ENCODE peak calls at places on chromosomes 3 and 15, in ten cellular contexts. N is AG09319; V is naive thymus-derived CD8-positive, alpha-beta T cell; F is RPMI8226; A is foreskin fibroblast; T is epithelial cell of esophagus; S is stimulated activated CD4-positive, alpha-beta T cell treated with anti-CD3 and anti-CD28 coated beads, Interleukin-1b, Interleukin-23, amount 100 ng/mL, for 24 hours; J is fibroblast of mammary gland; Z is anterior cingulate cortex; M is DMS53. Y is an unnamed sample.
A peak's percentile ranks its signal among the peaks of the same experiment; 100 is the strongest.

GRCh38 chr15:66700802-66701421 is 1.1 kb upstream of the SMAD6 start:
- DNase-seq in N (peak; percentile 86), V (peak; percentile 83), F (peak; percentile 99), A (peak; percentile 95), T (peak; percentile 91), S (peak; percentile 74), J (peak; percentile 88), Z (no peak), M (peak; percentile 89), Y (peak; percentile 75)

GRCh38 chr3:11220230-11220629 is 52.0 kb upstream of the ATG7 start:
- DNase-seq in N (no peak), V (no peak), F (no peak), A (no peak), T (no peak), S (no peak), J (no peak), Z (no peak), M (no peak), Y (no peak)

GRCh38 chr3:116129187-116129945 is 315.9 kb downstream of the LSAMP start:
- DNase-seq in N (no peak), V (no peak), F (no peak), A (no peak), T (no peak), S (no peak), J (no peak), Z (no peak), M (peak; percentile 71), Y (no peak)

GRCh38 chr15:36850864-36851263 is 249.5 kb downstream of the MEIS2 start:
- DNase-seq in N (no peak), V (no peak), F (no peak), A (no peak), T (no peak), S (no peak), J (no peak), Z (no peak), M (no peak), Y (no peak)

GRCh38 chr3:99817047-99817436 is 620 bp upstream of the CMSS1 start:
- DNase-seq in N (no peak), V (no peak), F (peak; percentile 15), A (no peak), T (peak; percentile 30), S (no peak), J (no peak), Z (no peak), M (peak; percentile 64), Y (no peak)

GRCh38 chr15:100680726-100681125 is 78.3 kb downstream of the ASB7 start:
- DNase-seq in N (no peak), V (no peak), F (no peak), A (no peak), T (no peak), S (no peak), J (no peak), Z (no peak), M (no peak), Y (no peak)

GRCh38 chr15:98000249-98001203 is 40.0 kb downstream of the ARRDC4 start:
- DNase-seq in N (no peak), V (no peak), F (no peak), A (no peak), T (peak; percentile 54), S (no peak), J (peak; percentile 34), Z (no peak), M (no peak), Y (no peak)

GRCh38 chr3:71252466-71252865 is 331.1 kb downstream of the FOXP1 start:
- DNase-seq in N (no peak), V (no peak), F (no peak), A (no peak), T (no peak), S (no peak), J (no peak), Z (no peak), M (no peak), Y (no peak)

GRCh38 chr3:197397812-197398211 is 99.4 kb upstream of the DLG1 start:
- DNase-seq in N (no peak), V (no peak), F (no peak), A (no peak), T (peak; percentile 65), S (no peak), J (no peak), Z (no peak), M (no peak), Y (no peak)

GRCh38 chr15:47184003-47184404 is 533.3 kb upstream of the SEMA6D start:
- DNase-seq in N (no peak), V (no peak), F (peak; percentile 10), A (peak; percentile 29), T (peak; percentile 42), S (no peak), J (no peak), Z (no peak), M (peak; percentile 80), Y (no peak)

GRCh38 chr3:157259825-157260224 is 99.9 kb upstream of the CCNL1 start:
- DNase-seq in N (no peak), V (no peak), F (no peak), A (no peak), T (no peak), S (no peak), J (no peak), Z (no peak), M (no peak), Y (no peak)

GRCh38 chr15:89101302-89102191 is 13.3 kb downstream of the ABHD2 start:
- DNase-seq in N (peak; percentile 84), V (no peak), F (no peak), A (peak; percentile 94), T (peak; percentile 97), S (no peak), J (peak; percentile 98), Z (no peak), M (peak; percentile 93), Y (peak; percentile 86)

GRCh38 chr3:31051226-31051625 is 156.8 kb upstream of the GADL1 start:
- DNase-seq in N (no peak), V (no peak), F (peak; percentile 26), A (no peak), T (peak; percentile 39), S (no peak), J (no peak), Z (no peak), M (peak; percentile 52), Y (no peak)

GRCh38 chr3:52388348-52388821 is 56.5 kb downstream of the SEMA3G start:
- DNase-seq in N (no peak), V (no peak), F (no peak), A (no peak), T (no peak), S (no peak), J (no peak), Z (no peak), M (no peak), Y (no peak)

GRCh38 chr3:127214990-127215389 is 22.1 kb downstream of the PRR23E start:
- DNase-seq in N (no peak), V (no peak), F (no peak), A (no peak), T (no peak), S (no peak), J (no peak), Z (no peak), M (no peak), Y (no peak)

GRCh38 chr3:27719306-27720003 is 2.7 kb downstream of the EOMES start:
- DNase-seq in N (no peak), V (no peak), F (no peak), A (no peak), T (no peak), S (no peak), J (no peak), Z (no peak), M (no peak), Y (no peak)

GRCh38 chr3:104044002-104044401 is 1322.7 kb upstream of the ALCAM start:
- DNase-seq in N (no peak), V (no peak), F (no peak), A (no peak), T (peak; percentile 19), S (no peak), J (no peak), Z (no peak), M (peak; percentile 11), Y (no peak)

GRCh38 chr3:126464997-126465396 is 10.7 kb downstream of the ZXDC start:
- DNase-seq in N (no peak), V (no peak), F (no peak), A (no peak), T (no peak), S (no peak), J (no peak), Z (no peak), M (no peak), Y (no peak)

GRCh38 chr3:61030469-61031035 is 220.7 kb downstream of the FHIT start:
- DNase-seq in N (no peak), V (no peak), F (no peak), A (no peak), T (no peak), S (no peak), J (peak; percentile 6), Z (no peak), M (no peak), Y (no peak)

GRCh38 chr15:55279746-55280351 is 9.8 kb downstream of the RAB27A start:
- DNase-seq in N (peak; percentile 69), V (peak; percentile 44), F (peak; percentile 90), A (peak; percentile 87), T (peak; percentile 66), S (no peak), J (peak; percentile 98), Z (no peak), M (peak; percentile 90), Y (peak; percentile 80)

GRCh38 chr15:31332020-31332680 is 5.5 kb downstream of the KLF13 start:
- DNase-seq in N (no peak), V (no peak), F (no peak), A (no peak), T (no peak), S (no peak), J (no peak), Z (no peak), M (no peak), Y (no peak)

GRCh38 chr3:100120022-100120421 is 5.7 kb upstream of the FILIP1L start:
- DNase-seq in N (no peak), V (no peak), F (no peak), A (no peak), T (no peak), S (no peak), J (no peak), Z (no peak), M (no peak), Y (no peak)

GRCh38 chr3:31772781-31773180 is 208.3 kb downstream of the OSBPL10 start:
- DNase-seq in N (no peak), V (no peak), F (no peak), A (no peak), T (peak; percentile 23), S (no peak), J (no peak), Z (no peak), M (no peak), Y (no peak)

GRCh38 chr15:66702770-66703539 is 919 bp downstream of the SMAD6 start:
- DNase-seq in N (no peak), V (peak; percentile 27), F (peak; percentile 65), A (no peak), T (no peak), S (no peak), J (no peak), Z (no peak), M (peak; percentile 45), Y (no peak)

GRCh38 chr15:28873585-28874139 is 12.1 kb upstream of the APBA2 start:
- DNase-seq in N (no peak), V (peak; percentile 62), F (no peak), A (no peak), T (no peak), S (no peak), J (no peak), Z (no peak), M (no peak), Y (no peak)

GRCh38 chr3:158792709-158793108 is 9.1 kb upstream of the MFSD1 start:
- DNase-seq in N (peak; percentile 89), V (no peak), F (no peak), A (peak; percentile 82), T (peak; percentile 89), S (no peak), J (peak; percentile 88), Z (no peak), M (no peak), Y (peak; percentile 90)

GRCh38 chr15:54029076-54029475 is 50.8 kb downstream of the UNC13C start:
- DNase-seq in N (no peak), V (no peak), F (no peak), A (no peak), T (peak; percentile 65), S (no peak), J (no peak), Z (no peak), M (no peak), Y (no peak)